ENCODE peak calls at places on chromosomes 11 and 22, in four cellular contexts. One of them, this sample, is unnamed.

GRCh38 chr22:22038178-22038880 is 55.7 kb upstream of the TOP3B start:
- DNase-seq in GM12878: no peak
- DNase-seq in SK-N-SH: no peak
- DNase-seq in HepG2: no peak
- DNase-seq in this sample: peak

GRCh38 chr22:45543243-45543642 is 40.6 kb downstream of the FBLN1 start:
- DNase-seq in GM12878: no peak
- DNase-seq in SK-N-SH: no peak
- DNase-seq in HepG2: no peak
- DNase-seq in this sample: no peak

GRCh38 chr11:130904380-130904779 is 11.9 kb downstream of the SNX19 start:
- DNase-seq in GM12878: no peak
- DNase-seq in SK-N-SH: peak
- DNase-seq in HepG2: no peak
- DNase-seq in this sample: no peak

GRCh38 chr11:65852508-65853248 is 5.3 kb downstream of the CFL1 start:
- DNase-seq in GM12878: no peak
- DNase-seq in SK-N-SH: peak
- DNase-seq in HepG2: no peak
- DNase-seq in this sample: no peak

GRCh38 chr22:20436309-20437252 is 1.0 kb downstream of the SCARF2 start:
- DNase-seq in GM12878: no peak
- DNase-seq in SK-N-SH: peak
- DNase-seq in HepG2: no peak
- DNase-seq in this sample: no peak

GRCh38 chr22:46681010-46681409 is 57.0 kb downstream of the CERK start:
- DNase-seq in GM12878: no peak
- DNase-seq in SK-N-SH: peak
- DNase-seq in HepG2: peak
- DNase-seq in this sample: no peak

GRCh38 chr22:22195265-22196017 is 49.1 kb upstream of the VPREB1 start:
- DNase-seq in GM12878: peak
- DNase-seq in SK-N-SH: peak
- DNase-seq in HepG2: peak
- DNase-seq in this sample: peak

GRCh38 chr11:14454861-14455632 is 44.6 kb downstream of the COPB1 start:
- DNase-seq in GM12878: no peak
- DNase-seq in SK-N-SH: peak
- DNase-seq in HepG2: peak
- DNase-seq in this sample: no peak

GRCh38 chr11:105573091-105573490 is 36.8 kb upstream of the GRIA4 start:
- DNase-seq in GM12878: no peak
- DNase-seq in SK-N-SH: no peak
- DNase-seq in HepG2: no peak
- DNase-seq in this sample: no peak

GRCh38 chr11:125313271-125314222 is 149.0 kb downstream of the PKNOX2 start:
- DNase-seq in GM12878: no peak
- DNase-seq in SK-N-SH: no peak
- DNase-seq in HepG2: no peak
- DNase-seq in this sample: no peak

GRCh38 chr11:3841426-3842304 is 906 bp upstream of the RHOG start:
- DNase-seq in GM12878: peak
- DNase-seq in SK-N-SH: peak
- DNase-seq in HepG2: peak
- DNase-seq in this sample: peak

GRCh38 chr11:11786771-11787170 is 55.0 kb upstream of the USP47 start:
- DNase-seq in GM12878: no peak
- DNase-seq in SK-N-SH: no peak
- DNase-seq in HepG2: no peak
- DNase-seq in this sample: no peak

GRCh38 chr22:27407369-27407985 is 394.1 kb downstream of the MN1 start:
- DNase-seq in GM12878: no peak
- DNase-seq in SK-N-SH: no peak
- DNase-seq in HepG2: no peak
- DNase-seq in this sample: no peak

GRCh38 chr22:29427176-29427760 is 11.1 kb upstream of the RFPL1 start:
- DNase-seq in GM12878: no peak
- DNase-seq in SK-N-SH: no peak
- DNase-seq in HepG2: no peak
- DNase-seq in this sample: no peak

GRCh38 chr22:35407352-35407751 is 7.4 kb downstream of the MCM5 start:
- DNase-seq in GM12878: no peak
- DNase-seq in SK-N-SH: no peak
- DNase-seq in HepG2: no peak
- DNase-seq in this sample: no peak

GRCh38 chr22:35410663-35411034 is 10.7 kb downstream of the MCM5 start:
- DNase-seq in GM12878: no peak
- DNase-seq in SK-N-SH: no peak
- DNase-seq in HepG2: no peak
- DNase-seq in this sample: no peak

GRCh38 chr22:35409783-35410662 is 10.1 kb downstream of the MCM5 start:
- DNase-seq in GM12878: peak
- DNase-seq in SK-N-SH: no peak
- DNase-seq in HepG2: no peak
- DNase-seq in this sample: no peak

GRCh38 chr22:35413624-35414023 is 13.7 kb downstream of the MCM5 start:
- DNase-seq in GM12878: no peak
- DNase-seq in SK-N-SH: no peak
- DNase-seq in HepG2: no peak
- DNase-seq in this sample: no peak

GRCh38 chr22:35411112-35411511 is 11.2 kb downstream of the MCM5 start:
- DNase-seq in GM12878: peak
- DNase-seq in SK-N-SH: no peak
- DNase-seq in HepG2: no peak
- DNase-seq in this sample: no peak
- TF ChIP-seq RAD21 in GM12878: peak
- TF ChIP-seq RAD21 in SK-N-SH: no peak
- TF ChIP-seq RAD21 in HepG2: no peak
- TF ChIP-seq RAD21 in this sample: no peak

GRCh38 chr11:79206951-79207350 is 233.9 kb downstream of the TENM4 start:
- DNase-seq in GM12878: no peak
- DNase-seq in SK-N-SH: no peak
- DNase-seq in HepG2: no peak
- DNase-seq in this sample: no peak

GRCh38 chr11:79208126-79208525 is 232.7 kb downstream of the TENM4 start:
- DNase-seq in GM12878: peak
- DNase-seq in SK-N-SH: no peak
- DNase-seq in HepG2: no peak
- DNase-seq in this sample: no peak

GRCh38 chr11:79209540-79210266 is 231.1 kb downstream of the TENM4 start:
- DNase-seq in GM12878: no peak
- DNase-seq in SK-N-SH: no peak
- DNase-seq in HepG2: no peak
- DNase-seq in this sample: no peak

DNA sequence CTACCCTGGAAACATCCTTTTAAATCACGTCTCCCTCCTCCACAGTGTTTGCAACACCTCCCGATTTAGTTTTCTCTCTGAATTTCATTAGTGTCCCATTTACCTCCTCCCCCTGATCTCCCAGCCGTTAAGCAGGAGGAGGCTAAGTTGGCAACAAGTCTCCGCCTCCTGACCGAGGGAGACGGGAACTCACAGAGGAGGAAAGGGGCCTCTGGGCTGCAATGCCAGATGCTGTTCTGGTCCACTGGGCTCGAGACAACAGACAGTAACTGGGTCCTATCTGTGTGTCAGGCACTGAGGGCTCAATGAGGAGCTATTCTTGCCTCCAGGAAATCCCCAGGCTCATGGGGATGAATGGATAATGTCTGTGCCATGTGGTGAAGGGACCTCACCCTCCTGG is 228.1 kb downstream of the TENM4 start:
- DNase-seq in GM12878: no peak
- DNase-seq in SK-N-SH: peak
- DNase-seq in HepG2: no peak
- DNase-seq in this sample: no peak
- TF ChIP-seq TCF12 in GM12878: no peak
- TF ChIP-seq TCF12 in SK-N-SH: no peak
- TF ChIP-seq TCF12 in HepG2: no peak
- TF ChIP-seq TCF12 in this sample: no peak

DNA sequence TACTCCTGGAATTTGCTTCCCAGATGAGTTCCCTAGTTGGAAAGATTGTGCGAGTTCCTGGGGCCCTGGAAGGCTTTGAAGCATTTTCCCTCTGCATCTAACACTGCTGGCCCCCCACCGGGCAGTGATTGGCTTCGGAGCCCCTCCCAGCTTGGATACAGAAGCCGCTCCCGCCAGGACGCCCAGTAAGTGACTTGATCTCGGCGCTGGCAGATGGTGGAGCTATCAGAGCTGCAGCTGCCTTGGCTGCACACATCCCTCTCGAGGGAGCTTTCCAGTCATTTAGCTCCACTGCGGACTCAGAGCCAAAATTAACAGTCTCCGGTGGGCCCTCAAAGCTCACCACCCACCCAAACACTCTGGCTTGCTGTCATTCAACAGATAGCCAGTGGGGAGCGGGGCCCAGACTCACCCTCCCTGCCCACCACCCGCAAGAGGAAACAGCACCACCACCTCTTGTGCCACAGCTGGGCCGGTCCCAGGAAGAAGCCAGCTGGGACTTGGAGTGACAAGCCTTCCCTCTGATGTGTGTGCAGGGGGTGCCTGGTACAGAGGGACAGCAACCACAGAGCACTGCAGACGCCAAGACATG is 162.3 kb downstream of the TRIM29 start:
- DNase-seq in GM12878: no peak
- DNase-seq in SK-N-SH: no peak
- DNase-seq in HepG2: no peak
- DNase-seq in this sample: peak
- TF ChIP-seq RAD21 in GM12878: no peak
- TF ChIP-seq RAD21 in SK-N-SH: no peak
- TF ChIP-seq RAD21 in HepG2: no peak
- TF ChIP-seq RAD21 in this sample: peak

GRCh38 chr11:20595101-20595500 is 4.3 kb upstream of the SLC6A5 start:
- DNase-seq in GM12878: no peak
- DNase-seq in SK-N-SH: no peak
- DNase-seq in HepG2: no peak
- DNase-seq in this sample: no peak

GRCh38 chr11:20596629-20597129 is 2.7 kb upstream of the SLC6A5 start:
- DNase-seq in GM12878: no peak
- DNase-seq in SK-N-SH: no peak
- DNase-seq in HepG2: no peak
- DNase-seq in this sample: no peak

GRCh38 chr11:20597137-20597923 is 2.1 kb upstream of the SLC6A5 start:
- DNase-seq in GM12878: no peak
- DNase-seq in SK-N-SH: no peak
- DNase-seq in HepG2: no peak
- DNase-seq in this sample: no peak

GRCh38 chr11:20592741-20593140 is 6.7 kb upstream of the SLC6A5 start:
- DNase-seq in GM12878: no peak
- DNase-seq in SK-N-SH: no peak
- DNase-seq in HepG2: no peak
- DNase-seq in this sample: no peak

DNA sequence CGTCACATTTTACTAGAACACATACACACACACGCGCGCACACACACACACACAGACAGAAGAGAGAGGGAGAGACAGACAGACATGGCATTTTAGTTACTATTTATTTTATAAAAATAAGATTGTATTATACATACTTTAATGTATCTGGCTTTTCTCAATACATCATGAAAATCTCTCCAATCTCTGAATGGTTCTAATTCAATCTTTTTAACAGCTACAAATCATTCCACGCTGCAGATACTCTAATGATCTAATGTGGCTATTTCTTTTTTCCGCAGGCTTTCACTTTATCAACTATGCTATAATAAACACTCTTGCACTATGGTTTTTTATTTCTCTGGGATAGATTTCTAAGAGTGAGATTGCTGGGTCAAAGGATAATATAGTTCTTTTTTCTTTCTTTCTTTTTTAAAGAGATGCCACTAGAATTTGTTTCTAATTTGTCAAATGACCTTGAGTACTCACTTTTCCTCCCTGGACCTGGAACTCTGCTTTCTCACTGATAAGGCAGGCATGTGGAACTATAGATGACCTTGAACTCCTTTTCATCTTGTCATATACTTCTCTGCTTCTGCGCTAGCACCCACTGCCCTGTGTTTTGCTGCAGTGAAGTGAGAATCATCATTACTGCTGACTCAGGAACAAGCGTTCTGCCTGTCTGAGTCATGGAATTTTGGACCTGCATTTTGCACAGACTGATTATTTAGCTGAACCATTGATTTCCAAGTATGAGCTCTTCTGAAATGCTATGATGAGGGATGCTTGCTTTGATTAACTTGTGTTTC is 4.9 kb upstream of the SLC6A5 start:
- DNase-seq in GM12878: no peak
- DNase-seq in SK-N-SH: peak
- DNase-seq in HepG2: peak
- DNase-seq in this sample: no peak
- TF ChIP-seq TCF12 in GM12878: no peak
- TF ChIP-seq TCF12 in SK-N-SH: peak
- TF ChIP-seq TCF12 in HepG2: no peak
- TF ChIP-seq TCF12 in this sample: no peak

GRCh38 chr11:76197332-76197731 is 9.0 kb downstream of the WNT11 start:
- DNase-seq in GM12878: no peak
- DNase-seq in SK-N-SH: no peak
- DNase-seq in HepG2: no peak
- DNase-seq in this sample: no peak

GRCh38 chr11:76197941-76198640 is 8.2 kb downstream of the WNT11 start:
- DNase-seq in GM12878: no peak
- DNase-seq in SK-N-SH: no peak
- DNase-seq in HepG2: no peak
- DNase-seq in this sample: no peak

GRCh38 chr11:76201056-76201455 is 5.2 kb downstream of the WNT11 start:
- DNase-seq in GM12878: no peak
- DNase-seq in SK-N-SH: no peak
- DNase-seq in HepG2: no peak
- DNase-seq in this sample: no peak

GRCh38 chr11:76201672-76202412 is 4.5 kb downstream of the WNT11 start:
- DNase-seq in GM12878: no peak
- DNase-seq in SK-N-SH: no peak
- DNase-seq in HepG2: no peak
- DNase-seq in this sample: no peak

GRCh38 chr11:76200006-76200940 is 6.0 kb downstream of the WNT11 start:
- DNase-seq in GM12878: no peak
- DNase-seq in SK-N-SH: no peak
- DNase-seq in HepG2: no peak
- DNase-seq in this sample: no peak
- TF ChIP-seq RAD21 in GM12878: no peak
- TF ChIP-seq RAD21 in SK-N-SH: no peak
- TF ChIP-seq RAD21 in HepG2: no peak
- TF ChIP-seq RAD21 in this sample: no peak

GRCh38 chr11:46673713-46674462 is 26.5 kb downstream of the ARHGAP1 start:
- DNase-seq in GM12878: no peak
- DNase-seq in SK-N-SH: no peak
- DNase-seq in HepG2: no peak
- DNase-seq in this sample: no peak
- TF ChIP-seq TCF12 in GM12878: no peak
- TF ChIP-seq TCF12 in SK-N-SH: no peak
- TF ChIP-seq TCF12 in HepG2: no peak
- TF ChIP-seq TCF12 in this sample: no peak